ENCODE peak calls at places on chromosomes 1 and 21, in ten cellular contexts. C is tibial nerve; M is GM23338; I is naive thymus-derived CD4-positive, alpha-beta T cell; J is CD4-positive, CD25-positive, alpha-beta regulatory T cell; A is fibroblast of lung; B is IMR-90; F is HCT116; G is SJSA1; R is transverse colon. U is an unnamed sample.
A peak's percentile ranks its signal among the peaks of the same experiment; 100 is the strongest.

GRCh38 chr1:210706246-210706645 is 377.5 kb downstream of the HHAT start:
- DNase-seq in C (no peak), M (no peak), I (no peak), J (no peak), A (no peak), B (no peak), F (no peak), G (no peak), R (no peak), U (no peak)

GRCh38 chr1:11193376-11193775 is 4.2 kb downstream of the ANGPTL7 start:
- DNase-seq in C (no peak), M (no peak), I (no peak), J (no peak), A (no peak), B (no peak), F (no peak), G (no peak), R (no peak), U (no peak)

GRCh38 chr1:80251591-80251990 is 1245.1 kb upstream of the ADGRL4 start:
- DNase-seq in C (no peak), M (no peak), I (no peak), J (no peak), A (peak; percentile 21), B (no peak), F (no peak), G (no peak), R (no peak), U (no peak)

GRCh38 chr1:159469921-159470595 is 30.5 kb downstream of the OR10J1 start:
- DNase-seq in C (no peak), M (no peak), I (no peak), J (no peak), A (no peak), B (no peak), F (no peak), G (no peak), R (no peak), U (no peak)

GRCh38 chr21:19490481-19490880 is 1086.9 kb upstream of the TMPRSS15 start:
- DNase-seq in C (no peak), M (no peak), I (no peak), J (no peak), A (no peak), B (no peak), F (no peak), G (no peak), R (no peak), U (no peak)

GRCh38 chr1:109719337-109719837 is 7.3 kb downstream of the GSTM5 start:
- DNase-seq in C (no peak), M (no peak), I (no peak), J (no peak), A (peak; percentile 70), B (peak; percentile 57), F (no peak), G (no peak), R (no peak), U (no peak)

GRCh38 chr1:232110281-232111090 is 483.9 kb downstream of the DISC1 start:
- DNase-seq in C (no peak), M (peak; percentile 88), I (no peak), J (no peak), A (peak; percentile 18), B (peak; percentile 81), F (no peak), G (peak; percentile 61), R (no peak), U (no peak)

GRCh38 chr1:95171270-95172245 is 54.4 kb downstream of the TLCD4 start:
- DNase-seq in C (no peak), M (no peak), I (no peak), J (no peak), A (no peak), B (no peak), F (no peak), G (no peak), R (no peak), U (no peak)

GRCh38 chr1:208111646-208112200 is 132.5 kb downstream of the PLXNA2 start:
- DNase-seq in C (no peak), M (no peak), I (no peak), J (no peak), A (no peak), B (no peak), F (no peak), G (no peak), R (no peak), U (no peak)

GRCh38 chr1:161835963-161836362 is 69.8 kb downstream of the ATF6 start:
- DNase-seq in C (no peak), M (no peak), I (no peak), J (no peak), A (peak; percentile 52), B (peak; percentile 72), F (no peak), G (no peak), R (no peak), U (no peak)

DNA sequence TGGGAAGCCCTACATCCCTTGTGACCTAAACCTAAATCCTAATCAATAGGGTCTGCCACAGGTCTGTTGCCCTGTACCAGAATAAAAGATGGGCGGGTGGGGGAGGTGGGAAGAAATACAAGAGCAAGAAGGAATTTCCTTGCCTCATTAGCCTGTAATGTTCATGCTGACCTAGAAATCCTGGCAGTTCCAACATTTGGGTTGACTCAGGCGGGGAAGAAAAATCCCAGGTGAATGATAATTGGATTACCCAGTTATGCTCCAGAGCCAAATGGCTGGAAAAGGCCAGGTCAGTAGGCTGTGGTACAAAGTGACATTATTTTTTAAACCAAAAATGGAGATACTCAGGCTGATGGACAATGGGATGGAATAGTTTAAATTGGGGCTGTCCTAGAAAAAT is 27.3 kb upstream of the A3GALT2 start:
- DNase-seq in C (no peak), M (no peak), I (no peak), J (no peak), A (peak; percentile 39), B (peak; percentile 52), F (no peak), G (no peak), R (no peak), U (no peak)
- H3K27me3 ChIP-seq in C (no peaks in the 10 kb centered on the region), M (peaks cover 94% of the 10 kb centered on the region), I (no peaks in the 10 kb centered on the region), J (no peaks in the 10 kb centered on the region), A (no peaks in the 10 kb centered on the region), B (no peaks in the 10 kb centered on the region), F (no peaks in the 10 kb centered on the region), G (no peaks in the 10 kb centered on the region), R (no peaks in the 10 kb centered on the region), U (no peaks in the 10 kb centered on the region)

GRCh38 chr1:202645097-202645476 is 65.2 kb downstream of the SYT2 start:
- DNase-seq in C (no peak), M (no peak), I (no peak), J (no peak), A (no peak), B (no peak), F (no peak), G (no peak), R (no peak), U (no peak)
- H3K27me3 ChIP-seq in C (peaks cover 74% of the 10 kb centered on the region), M (peaks cover 52% of the 10 kb centered on the region), I (peaks cover 20% of the 10 kb centered on the region), J (peaks cover 17% of the 10 kb centered on the region), A (peaks cover 63% of the 10 kb centered on the region), B (peaks cover 82% of the 10 kb centered on the region), F (peaks cover 25% of the 10 kb centered on the region), G (peaks cover 59% of the 10 kb centered on the region), R (peaks cover 48% of the 10 kb centered on the region), U (peaks cover 8% of the 10 kb centered on the region)

GRCh38 chr1:2318294-2319278 is 72.8 kb downstream of the MORN1 start:
- DNase-seq in C (no peak), M (no peak), I (no peak), J (no peak), A (no peak), B (no peak), F (no peak), G (no peak), R (no peak), U (peak; percentile 37)
- H3K27me3 ChIP-seq in C (no peaks in the 10 kb centered on the region), M (no peaks in the 10 kb centered on the region), I (no peaks in the 10 kb centered on the region), J (no peaks in the 10 kb centered on the region), A (no peaks in the 10 kb centered on the region), B (no peaks in the 10 kb centered on the region), F (no peaks in the 10 kb centered on the region), G (no peaks in the 10 kb centered on the region), R (peaks cover 24% of the 10 kb centered on the region), U (no peaks in the 10 kb centered on the region)

DNA sequence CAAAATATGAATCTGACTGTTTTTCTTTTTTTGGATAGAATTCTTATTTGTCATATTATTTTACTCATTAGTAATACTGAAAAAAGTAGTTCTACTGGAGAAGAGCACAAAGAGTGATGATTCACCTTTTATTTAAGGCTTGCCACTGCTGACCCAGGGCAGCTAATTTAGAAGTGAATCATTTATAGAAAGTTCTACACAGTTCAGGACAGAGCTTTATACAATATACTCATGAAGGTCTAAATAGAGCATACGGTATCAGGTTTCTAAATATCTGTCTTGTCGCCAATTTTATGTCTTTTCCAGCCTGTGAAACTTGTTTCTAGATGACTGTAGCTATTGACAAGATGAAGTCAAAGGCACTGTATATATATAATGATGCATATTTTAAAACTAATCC is 25.0 kb downstream of the GIPC2 start:
- DNase-seq in C (no peak), M (no peak), I (no peak), J (no peak), A (peak; percentile 84), B (peak; percentile 94), F (no peak), G (no peak), R (no peak), U (no peak)
- H3K27me3 ChIP-seq in C (no peaks in the 10 kb centered on the region), M (no peaks in the 10 kb centered on the region), I (no peaks in the 10 kb centered on the region), J (peaks cover 9% of the 10 kb centered on the region), A (no peaks in the 10 kb centered on the region), B (no peaks in the 10 kb centered on the region), F (no peaks in the 10 kb centered on the region), G (no peaks in the 10 kb centered on the region), R (no peaks in the 10 kb centered on the region), U (no peaks in the 10 kb centered on the region)

GRCh38 chr1:63317007-63317813 is 5.2 kb upstream of the FOXD3 start:
- DNase-seq in C (no peak), M (peak; percentile 98), I (no peak), J (no peak), A (peak; percentile 53), B (peak; percentile 41), F (peak; percentile 78), G (peak; percentile 80), R (peak; percentile 81), U (no peak)
- H3K27me3 ChIP-seq in C (peaks cover 74% of the 10 kb centered on the region), M (peaks cover 43% of the 10 kb centered on the region), I (peaks cover 60% of the 10 kb centered on the region), J (peaks cover 40% of the 10 kb centered on the region), A (peaks cover 61% of the 10 kb centered on the region), B (peaks cover 71% of the 10 kb centered on the region), F (no peaks in the 10 kb centered on the region), G (peaks cover 29% of the 10 kb centered on the region), R (peaks cover 99% of the 10 kb centered on the region), U (peaks cover 62% of the 10 kb centered on the region)

GRCh38 chr1:94063379-94063778 is 57.6 kb downstream of the ABCA4 start:
- DNase-seq in C (peak; percentile 35), M (peak; percentile 62), I (no peak), J (no peak), A (peak; percentile 82), B (peak; percentile 67), F (peak; percentile 51), G (no peak), R (peak; percentile 35), U (no peak)
- H3K27me3 ChIP-seq in C (no peaks in the 10 kb centered on the region), M (peaks cover 10% of the 10 kb centered on the region), I (no peaks in the 10 kb centered on the region), J (peaks cover 2% of the 10 kb centered on the region), A (no peaks in the 10 kb centered on the region), B (no peaks in the 10 kb centered on the region), F (no peaks in the 10 kb centered on the region), G (no peaks in the 10 kb centered on the region), R (no peaks in the 10 kb centered on the region), U (no peaks in the 10 kb centered on the region)

DNA sequence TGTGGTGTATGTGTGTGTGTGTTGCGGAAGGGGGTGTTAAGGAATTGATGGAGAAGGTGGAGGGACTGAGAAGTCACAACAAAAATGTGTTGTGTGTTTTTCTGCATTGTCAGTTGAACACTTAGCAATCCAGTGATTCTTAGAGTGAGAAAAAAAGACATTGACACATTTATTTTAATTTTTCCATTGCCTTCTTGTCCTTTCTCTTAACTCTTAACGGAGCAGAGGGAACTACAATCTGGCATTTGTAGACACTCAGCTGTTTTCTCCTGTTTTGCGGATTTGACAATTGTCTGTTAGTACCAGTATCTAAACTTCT is 725 bp downstream of the C1orf53 start:
- DNase-seq in C (no peak), M (no peak), I (no peak), J (no peak), A (no peak), B (no peak), F (no peak), G (no peak), R (no peak), U (no peak)
- H3K27me3 ChIP-seq in C (peaks cover 53% of the 10 kb centered on the region), M (peaks cover 84% of the 10 kb centered on the region), I (peaks cover 29% of the 10 kb centered on the region), J (peaks cover 57% of the 10 kb centered on the region), A (peaks cover 13% of the 10 kb centered on the region), B (peaks cover 12% of the 10 kb centered on the region), F (peaks cover 4% of the 10 kb centered on the region), G (peaks cover 6% of the 10 kb centered on the region), R (peaks cover 59% of the 10 kb centered on the region), U (peaks cover 7% of the 10 kb centered on the region)

U was measured in dorsolateral prefrontal cortex.